ENCODE peak calls at places on chromosomes 12 and 14, in six cellular contexts. One of them, this sample, is unnamed.

GRCh38 chr14:79965896-79966295 is 245.4 kb downstream of the DIO2 start:
- DNase-seq in colonic mucosa: no peak
- DNase-seq in fibroblast of lung: no peak
- DNase-seq in gastrocnemius medialis: no peak
- DNase-seq in B cell: no peak
- DNase-seq in breast epithelium: no peak
- DNase-seq in this sample: no peak

GRCh38 chr12:122088181-122088810 is 9.7 kb downstream of the MLXIP start:
- DNase-seq in colonic mucosa: no peak
- DNase-seq in B cell: no peak
- DNase-seq in fibroblast of lung: no peak
- DNase-seq in breast epithelium: peak
- DNase-seq in gastrocnemius medialis: no peak
- DNase-seq in this sample: no peak

GRCh38 chr14:50344116-50344775 is 32.1 kb downstream of the DMAC2L start:
- DNase-seq in gastrocnemius medialis: no peak
- DNase-seq in colonic mucosa: no peak
- DNase-seq in breast epithelium: no peak
- DNase-seq in B cell: no peak
- DNase-seq in fibroblast of lung: no peak
- DNase-seq in this sample: peak

GRCh38 chr12:115872212-115872611 is 405.3 kb downstream of the MED13L start:
- DNase-seq in breast epithelium: no peak
- DNase-seq in gastrocnemius medialis: no peak
- DNase-seq in B cell: no peak
- DNase-seq in fibroblast of lung: no peak
- DNase-seq in colonic mucosa: no peak
- DNase-seq in this sample: no peak

GRCh38 chr14:77067632-77068514 is 30.2 kb upstream of the CIPC start:
- DNase-seq in B cell: peak
- DNase-seq in gastrocnemius medialis: peak
- DNase-seq in fibroblast of lung: peak
- DNase-seq in breast epithelium: peak
- DNase-seq in colonic mucosa: peak
- DNase-seq in this sample: peak

GRCh38 chr12:57479043-57479375 is 657 bp downstream of the ARHGAP9 start:
- DNase-seq in fibroblast of lung: no peak
- DNase-seq in breast epithelium: no peak
- DNase-seq in gastrocnemius medialis: no peak
- DNase-seq in B cell: no peak
- DNase-seq in colonic mucosa: no peak
- DNase-seq in this sample: no peak

GRCh38 chr12:127125607-127126259 is 1141.2 kb upstream of the TMEM132C start:
- DNase-seq in fibroblast of lung: peak
- DNase-seq in colonic mucosa: peak
- DNase-seq in gastrocnemius medialis: no peak
- DNase-seq in breast epithelium: no peak
- DNase-seq in B cell: no peak
- DNase-seq in this sample: no peak

GRCh38 chr12:7915911-7916403 is 20.0 kb downstream of the SLC2A3 start:
- DNase-seq in B cell: peak
- DNase-seq in gastrocnemius medialis: no peak
- DNase-seq in colonic mucosa: no peak
- DNase-seq in breast epithelium: no peak
- DNase-seq in fibroblast of lung: no peak
- DNase-seq in this sample: no peak

GRCh38 chr14:78005325-78005724 is 164.8 kb upstream of the NRXN3 start:
- DNase-seq in fibroblast of lung: no peak
- DNase-seq in breast epithelium: no peak
- DNase-seq in colonic mucosa: no peak
- DNase-seq in B cell: no peak
- DNase-seq in gastrocnemius medialis: no peak
- DNase-seq in this sample: peak

GRCh38 chr12:63845726-63846125 is 1.2 kb downstream of the SRGAP1 start:
- DNase-seq in fibroblast of lung: peak
- DNase-seq in B cell: no peak
- DNase-seq in gastrocnemius medialis: no peak
- DNase-seq in breast epithelium: no peak
- DNase-seq in colonic mucosa: peak
- DNase-seq in this sample: no peak

GRCh38 chr12:6341439-6342139 is at the start of gene TNFRSF1A:
- DNase-seq in gastrocnemius medialis: peak
- DNase-seq in fibroblast of lung: peak
- DNase-seq in breast epithelium: peak
- DNase-seq in B cell: no peak
- DNase-seq in colonic mucosa: peak
- DNase-seq in this sample: peak

GRCh38 chr12:121224591-121224990 is 14.7 kb downstream of the P2RX4 start:
- DNase-seq in B cell: no peak
- DNase-seq in gastrocnemius medialis: no peak
- DNase-seq in colonic mucosa: no peak
- DNase-seq in fibroblast of lung: no peak
- DNase-seq in breast epithelium: no peak
- DNase-seq in this sample: no peak

GRCh38 chr14:47674148-47674545 is 1.3 kb downstream of the MDGA2 start:
- DNase-seq in fibroblast of lung: no peak
- DNase-seq in gastrocnemius medialis: no peak
- DNase-seq in breast epithelium: no peak
- DNase-seq in B cell: no peak
- DNase-seq in colonic mucosa: no peak
- DNase-seq in this sample: peak

GRCh38 chr12:69150083-69150795 is 89.1 kb upstream of the CPSF6 start:
- DNase-seq in B cell: no peak
- DNase-seq in gastrocnemius medialis: no peak
- DNase-seq in breast epithelium: no peak
- DNase-seq in fibroblast of lung: no peak
- DNase-seq in colonic mucosa: no peak
- DNase-seq in this sample: no peak

GRCh38 chr12:117100251-117100650 is 1.0 kb upstream of the TESC start:
- DNase-seq in B cell: no peak
- DNase-seq in breast epithelium: no peak
- DNase-seq in fibroblast of lung: peak
- DNase-seq in gastrocnemius medialis: no peak
- DNase-seq in colonic mucosa: no peak
- DNase-seq in this sample: no peak

GRCh38 chr12:61846805-61847204 is 413.4 kb upstream of the USP15 start:
- DNase-seq in gastrocnemius medialis: no peak
- DNase-seq in colonic mucosa: no peak
- DNase-seq in breast epithelium: no peak
- DNase-seq in fibroblast of lung: no peak
- DNase-seq in B cell: no peak
- DNase-seq in this sample: no peak

GRCh38 chr14:33851366-33851765 is 99.5 kb downstream of the EGLN3 start:
- DNase-seq in B cell: no peak
- DNase-seq in colonic mucosa: no peak
- DNase-seq in breast epithelium: no peak
- DNase-seq in fibroblast of lung: no peak
- DNase-seq in gastrocnemius medialis: no peak
- DNase-seq in this sample: no peak

GRCh38 chr12:104455594-104456416 is 943 bp upstream of the CHST11 start:
- DNase-seq in fibroblast of lung: no peak
- DNase-seq in gastrocnemius medialis: no peak
- DNase-seq in colonic mucosa: no peak
- DNase-seq in breast epithelium: no peak
- DNase-seq in B cell: no peak
- DNase-seq in this sample: no peak

GRCh38 chr12:105274571-105274970 is 38.6 kb upstream of the APPL2 start:
- DNase-seq in fibroblast of lung: no peak
- DNase-seq in colonic mucosa: no peak
- DNase-seq in B cell: no peak
- DNase-seq in breast epithelium: no peak
- DNase-seq in gastrocnemius medialis: no peak
- DNase-seq in this sample: no peak

GRCh38 chr14:20515846-20516245 is 10.5 kb downstream of the RNASE10 start:
- DNase-seq in fibroblast of lung: no peak
- DNase-seq in breast epithelium: no peak
- DNase-seq in gastrocnemius medialis: no peak
- DNase-seq in colonic mucosa: no peak
- DNase-seq in B cell: no peak
- DNase-seq in this sample: no peak

GRCh38 chr14:56125772-56126411 is 7.7 kb downstream of the PELI2 start:
- DNase-seq in breast epithelium: no peak
- DNase-seq in gastrocnemius medialis: no peak
- DNase-seq in fibroblast of lung: no peak
- DNase-seq in B cell: no peak
- DNase-seq in colonic mucosa: no peak
- DNase-seq in this sample: no peak

GRCh38 chr12:4037747-4038312 is 164.6 kb upstream of the PARP11 start:
- DNase-seq in breast epithelium: peak
- DNase-seq in B cell: no peak
- DNase-seq in fibroblast of lung: peak
- DNase-seq in colonic mucosa: peak
- DNase-seq in gastrocnemius medialis: peak
- DNase-seq in this sample: peak

GRCh38 chr12:52515927-52516831 is 4.0 kb downstream of the KRT5 start:
- DNase-seq in B cell: no peak
- DNase-seq in gastrocnemius medialis: no peak
- DNase-seq in fibroblast of lung: no peak
- DNase-seq in breast epithelium: peak
- DNase-seq in colonic mucosa: peak
- DNase-seq in this sample: no peak

GRCh38 chr14:24042733-24043132 is 9.1 kb upstream of the CARMIL3 start:
- DNase-seq in colonic mucosa: no peak
- DNase-seq in gastrocnemius medialis: no peak
- DNase-seq in breast epithelium: no peak
- DNase-seq in fibroblast of lung: no peak
- DNase-seq in B cell: no peak
- DNase-seq in this sample: no peak

GRCh38 chr12:104969328-104969727 is 11.2 kb upstream of the SLC41A2 start:
- DNase-seq in B cell: no peak
- DNase-seq in fibroblast of lung: no peak
- DNase-seq in colonic mucosa: no peak
- DNase-seq in breast epithelium: no peak
- DNase-seq in gastrocnemius medialis: no peak
- DNase-seq in this sample: no peak

GRCh38 chr14:68715032-68715924 is 77.6 kb downstream of the ZFP36L1 start:
- DNase-seq in fibroblast of lung: no peak
- DNase-seq in colonic mucosa: no peak
- DNase-seq in B cell: no peak
- DNase-seq in breast epithelium: no peak
- DNase-seq in gastrocnemius medialis: peak
- DNase-seq in this sample: no peak

GRCh38 chr12:4864575-4864974 is 45.1 kb upstream of the KCNA1 start:
- DNase-seq in gastrocnemius medialis: no peak
- DNase-seq in B cell: no peak
- DNase-seq in colonic mucosa: no peak
- DNase-seq in breast epithelium: no peak
- DNase-seq in fibroblast of lung: no peak
- DNase-seq in this sample: no peak

GRCh38 chr12:76420221-76420620 is 72.0 kb upstream of the BBS10 start:
- DNase-seq in B cell: no peak
- DNase-seq in colonic mucosa: no peak
- DNase-seq in fibroblast of lung: no peak
- DNase-seq in breast epithelium: no peak
- DNase-seq in gastrocnemius medialis: no peak
- DNase-seq in this sample: no peak

GRCh38 chr12:131923260-131923659 is 5.8 kb upstream of the PUS1 start:
- DNase-seq in B cell: peak
- DNase-seq in breast epithelium: no peak
- DNase-seq in colonic mucosa: no peak
- DNase-seq in fibroblast of lung: no peak
- DNase-seq in gastrocnemius medialis: no peak
- DNase-seq in this sample: peak

GRCh38 chr12:55797550-55797949 is 20.0 kb downstream of the SARNP start:
- DNase-seq in colonic mucosa: no peak
- DNase-seq in gastrocnemius medialis: no peak
- DNase-seq in B cell: no peak
- DNase-seq in fibroblast of lung: no peak
- DNase-seq in breast epithelium: no peak
- DNase-seq in this sample: no peak

GRCh38 chr12:55795950-55796349 is 21.6 kb downstream of the SARNP start:
- DNase-seq in breast epithelium: no peak
- DNase-seq in gastrocnemius medialis: no peak
- DNase-seq in fibroblast of lung: no peak
- DNase-seq in colonic mucosa: no peak
- DNase-seq in B cell: no peak
- DNase-seq in this sample: no peak

DNA sequence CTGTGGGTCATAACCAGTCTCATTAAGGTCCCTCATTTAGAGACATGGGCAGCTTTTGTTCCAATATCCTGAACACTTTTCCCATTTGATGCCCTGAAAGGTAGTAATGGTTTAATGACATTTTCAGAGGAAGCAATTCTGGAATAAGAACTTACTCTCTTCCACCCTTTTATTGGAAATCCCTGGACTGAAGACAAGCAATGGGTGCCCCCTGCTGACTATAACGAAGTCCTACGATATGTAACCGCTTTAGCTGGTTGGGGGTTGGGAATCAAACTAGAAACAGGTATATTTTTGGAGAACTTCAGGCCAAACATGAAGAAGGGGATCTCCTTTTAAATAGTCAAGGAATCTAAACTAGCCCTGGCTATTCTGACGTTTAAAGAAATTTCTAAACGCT is 20.5 kb downstream of the SARNP start:
- DNase-seq in B cell: peak
- DNase-seq in gastrocnemius medialis: no peak
- DNase-seq in colonic mucosa: no peak
- DNase-seq in breast epithelium: no peak
- DNase-seq in fibroblast of lung: peak
- DNase-seq in this sample: no peak
- TF ChIP-seq CTCF in B cell: peak
- TF ChIP-seq CTCF in gastrocnemius medialis: peak
- TF ChIP-seq CTCF in colonic mucosa: peak
- TF ChIP-seq CTCF in breast epithelium: no peak
- TF ChIP-seq CTCF in fibroblast of lung: peak
- TF ChIP-seq CTCF in this sample: no peak

DNA sequence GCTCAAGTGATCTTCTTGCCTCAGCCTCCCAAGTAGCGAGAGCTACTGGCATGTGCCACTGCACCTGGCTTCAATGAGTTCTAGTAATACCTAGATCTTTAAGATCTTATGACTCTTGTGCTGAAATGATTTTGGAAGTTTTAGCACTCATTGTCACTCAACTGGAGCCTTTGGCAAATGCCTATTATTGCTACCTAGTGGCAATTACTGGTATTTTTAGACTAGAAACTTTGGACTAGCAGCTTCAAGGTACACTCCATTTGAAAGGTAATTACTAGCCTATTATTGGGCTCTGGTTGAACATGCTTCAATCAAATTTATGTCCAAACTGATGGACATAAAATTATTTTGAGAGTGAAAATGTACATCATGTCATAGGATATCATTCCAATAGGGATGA is 80.7 kb upstream of the MUCL1 start:
- DNase-seq in fibroblast of lung: no peak
- DNase-seq in breast epithelium: no peak
- DNase-seq in gastrocnemius medialis: no peak
- DNase-seq in colonic mucosa: no peak
- DNase-seq in B cell: no peak
- DNase-seq in this sample: no peak
- TF ChIP-seq CTCF in fibroblast of lung: no peak
- TF ChIP-seq CTCF in breast epithelium: no peak
- TF ChIP-seq CTCF in gastrocnemius medialis: no peak
- TF ChIP-seq CTCF in colonic mucosa: no peak
- TF ChIP-seq CTCF in B cell: no peak
- TF ChIP-seq CTCF in this sample: no peak

GRCh38 chr14:94412671-94413638 is 24.6 kb upstream of the SERPINA1 start:
- DNase-seq in fibroblast of lung: no peak
- DNase-seq in B cell: no peak
- DNase-seq in breast epithelium: no peak
- DNase-seq in colonic mucosa: no peak
- DNase-seq in gastrocnemius medialis: no peak
- DNase-seq in this sample: no peak
- TF ChIP-seq CTCF in fibroblast of lung: peak
- TF ChIP-seq CTCF in B cell: no peak
- TF ChIP-seq CTCF in breast epithelium: no peak
- TF ChIP-seq CTCF in colonic mucosa: peak
- TF ChIP-seq CTCF in gastrocnemius medialis: no peak
- TF ChIP-seq CTCF in this sample: no peak

GRCh38 chr12:43336962-43337555 is 214.9 kb downstream of the ADAMTS20 start:
- DNase-seq in colonic mucosa: no peak
- DNase-seq in breast epithelium: no peak
- DNase-seq in gastrocnemius medialis: no peak
- DNase-seq in fibroblast of lung: peak
- DNase-seq in B cell: no peak
- DNase-seq in this sample: peak
- TF ChIP-seq CTCF in colonic mucosa: no peak
- TF ChIP-seq CTCF in breast epithelium: peak
- TF ChIP-seq CTCF in gastrocnemius medialis: no peak
- TF ChIP-seq CTCF in fibroblast of lung: peak
- TF ChIP-seq CTCF in B cell: peak
- TF ChIP-seq CTCF in this sample: peak